ENCODE peak calls at places on chromosomes 16 and 17, in seven cellular contexts. One of them, this sample, is unnamed. For H3K4me1, the result is how much of the 10 kb centered on the place peaks cover.

GRCh38 chr17:14559220-14559619 is 258.3 kb downstream of the HS3ST3B1 start:
- DNase-seq in adrenal gland: no peak
- DNase-seq in HCT116: no peak
- DNase-seq in right lobe of liver: no peak
- DNase-seq in cardiac muscle cell: no peak
- DNase-seq in stomach: no peak
- DNase-seq in SK-N-SH: no peak
- DNase-seq in this sample: no peak

GRCh38 chr16:62208934-62209333 is 172.7 kb upstream of the CDH8 start:
- DNase-seq in right lobe of liver: no peak
- DNase-seq in adrenal gland: no peak
- DNase-seq in cardiac muscle cell: no peak
- DNase-seq in HCT116: no peak
- DNase-seq in stomach: no peak
- DNase-seq in SK-N-SH: no peak
- DNase-seq in this sample: no peak

GRCh38 chr17:19911033-19911432 is 43.3 kb upstream of the ULK2 start:
- DNase-seq in cardiac muscle cell: no peak
- DNase-seq in adrenal gland: no peak
- DNase-seq in HCT116: no peak
- DNase-seq in right lobe of liver: no peak
- DNase-seq in SK-N-SH: no peak
- DNase-seq in stomach: no peak
- DNase-seq in this sample: no peak

GRCh38 chr16:8645831-8646230 is 24.3 kb downstream of the METTL22 start:
- DNase-seq in SK-N-SH: no peak
- DNase-seq in right lobe of liver: no peak
- DNase-seq in adrenal gland: no peak
- DNase-seq in cardiac muscle cell: no peak
- DNase-seq in HCT116: no peak
- DNase-seq in stomach: no peak
- DNase-seq in this sample: no peak

GRCh38 chr16:77579283-77579985 is 142.9 kb upstream of the NUDT7 start:
- DNase-seq in adrenal gland: no peak
- DNase-seq in right lobe of liver: no peak
- DNase-seq in cardiac muscle cell: no peak
- DNase-seq in HCT116: no peak
- DNase-seq in SK-N-SH: no peak
- DNase-seq in stomach: no peak
- DNase-seq in this sample: no peak

GRCh38 chr16:75250809-75251279 is 580 bp downstream of the BCAR1 start:
- DNase-seq in SK-N-SH: peak
- DNase-seq in cardiac muscle cell: peak
- DNase-seq in stomach: peak
- DNase-seq in right lobe of liver: peak
- DNase-seq in HCT116: no peak
- DNase-seq in adrenal gland: peak
- DNase-seq in this sample: no peak

GRCh38 chr17:61247438-61247837 is 152.2 kb upstream of the TBX2 start:
- DNase-seq in SK-N-SH: no peak
- DNase-seq in cardiac muscle cell: no peak
- DNase-seq in HCT116: no peak
- DNase-seq in right lobe of liver: no peak
- DNase-seq in adrenal gland: no peak
- DNase-seq in stomach: no peak
- DNase-seq in this sample: peak

GRCh38 chr16:3179651-3180050 is 8.4 kb upstream of the OR1F1 start:
- DNase-seq in adrenal gland: no peak
- DNase-seq in right lobe of liver: no peak
- DNase-seq in HCT116: no peak
- DNase-seq in cardiac muscle cell: no peak
- DNase-seq in stomach: no peak
- DNase-seq in SK-N-SH: no peak
- DNase-seq in this sample: no peak

GRCh38 chr16:74730049-74730683 is 29.5 kb upstream of the MLKL start:
- DNase-seq in SK-N-SH: no peak
- DNase-seq in adrenal gland: no peak
- DNase-seq in stomach: peak
- DNase-seq in right lobe of liver: no peak
- DNase-seq in cardiac muscle cell: no peak
- DNase-seq in HCT116: no peak
- DNase-seq in this sample: no peak

GRCh38 chr17:63240106-63240505 is 206.0 kb downstream of the CYB561 start:
- DNase-seq in right lobe of liver: no peak
- DNase-seq in adrenal gland: no peak
- DNase-seq in HCT116: no peak
- DNase-seq in SK-N-SH: no peak
- DNase-seq in cardiac muscle cell: no peak
- DNase-seq in stomach: no peak
- DNase-seq in this sample: no peak

GRCh38 chr17:2937331-2938003 is 125.9 kb downstream of the OR1D5 start:
- DNase-seq in adrenal gland: no peak
- DNase-seq in SK-N-SH: peak
- DNase-seq in cardiac muscle cell: no peak
- DNase-seq in stomach: no peak
- DNase-seq in HCT116: no peak
- DNase-seq in right lobe of liver: no peak
- DNase-seq in this sample: no peak

GRCh38 chr17:61443475-61443882 is 8.7 kb upstream of the TBX4 start:
- DNase-seq in right lobe of liver: no peak
- DNase-seq in adrenal gland: no peak
- DNase-seq in HCT116: no peak
- DNase-seq in stomach: no peak
- DNase-seq in SK-N-SH: peak
- DNase-seq in cardiac muscle cell: no peak
- DNase-seq in this sample: no peak

DNA sequence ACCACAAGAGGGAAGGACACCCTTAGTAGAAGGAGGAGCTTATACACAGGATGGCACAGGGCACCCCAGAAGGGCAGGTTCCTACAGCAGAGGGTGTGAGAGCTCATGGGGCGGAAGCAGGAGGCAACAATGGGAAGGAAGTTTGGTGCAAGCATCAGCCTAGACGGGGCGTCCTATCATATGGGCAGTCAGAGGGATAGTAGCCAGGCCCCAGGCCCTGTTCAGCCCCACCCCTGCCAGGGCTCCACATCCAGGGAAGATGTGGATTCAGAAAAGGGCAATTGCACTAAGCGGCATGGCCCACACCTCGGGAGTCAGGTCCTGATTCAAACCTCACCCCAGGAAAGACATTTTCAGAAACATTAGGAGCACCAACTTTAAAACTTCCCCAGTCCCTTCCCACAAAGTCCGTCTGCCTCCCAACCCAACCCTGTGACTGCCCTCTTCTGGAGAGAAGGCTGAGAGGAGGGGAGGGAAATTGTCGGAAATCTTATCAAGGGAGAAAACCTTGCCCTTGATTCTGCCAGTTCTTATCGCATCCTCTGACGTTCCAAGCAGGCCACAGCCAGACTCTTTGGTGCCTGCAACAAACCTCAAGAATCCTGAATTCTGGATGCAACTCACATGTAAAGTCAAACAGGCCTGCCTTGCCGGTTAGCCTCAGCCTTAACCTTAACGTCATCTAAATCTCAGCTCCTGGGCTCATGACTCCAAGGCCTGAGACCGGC is 198.8 kb upstream of the CDH5 start:
- DNase-seq in stomach: no peak
- DNase-seq in cardiac muscle cell: peak
- DNase-seq in right lobe of liver: no peak
- DNase-seq in SK-N-SH: no peak
- DNase-seq in adrenal gland: peak
- DNase-seq in HCT116: no peak
- DNase-seq in this sample: no peak
- TF ChIP-seq CTCF in stomach: no peak
- TF ChIP-seq CTCF in cardiac muscle cell: peak
- TF ChIP-seq CTCF in right lobe of liver: no peak
- TF ChIP-seq CTCF in SK-N-SH: peak
- TF ChIP-seq CTCF in adrenal gland: peak
- TF ChIP-seq CTCF in HCT116: peak
- TF ChIP-seq CTCF in this sample: no peak

GRCh38 chr16:46855389-46855788 is 24.4 kb upstream of the C16orf87 start:
- DNase-seq in right lobe of liver: no peak
- DNase-seq in adrenal gland: no peak
- DNase-seq in HCT116: no peak
- DNase-seq in SK-N-SH: no peak
- DNase-seq in stomach: no peak
- DNase-seq in cardiac muscle cell: no peak
- DNase-seq in this sample: no peak
- H3K27ac ChIP-seq in right lobe of liver: no peak
- H3K27ac ChIP-seq in adrenal gland: no peak
- H3K27ac ChIP-seq in HCT116: no peak
- H3K27ac ChIP-seq in SK-N-SH: no peak
- H3K27ac ChIP-seq in stomach: peak
- H3K27ac ChIP-seq in cardiac muscle cell: no peak
- H3K27ac ChIP-seq in this sample: peak

DNA sequence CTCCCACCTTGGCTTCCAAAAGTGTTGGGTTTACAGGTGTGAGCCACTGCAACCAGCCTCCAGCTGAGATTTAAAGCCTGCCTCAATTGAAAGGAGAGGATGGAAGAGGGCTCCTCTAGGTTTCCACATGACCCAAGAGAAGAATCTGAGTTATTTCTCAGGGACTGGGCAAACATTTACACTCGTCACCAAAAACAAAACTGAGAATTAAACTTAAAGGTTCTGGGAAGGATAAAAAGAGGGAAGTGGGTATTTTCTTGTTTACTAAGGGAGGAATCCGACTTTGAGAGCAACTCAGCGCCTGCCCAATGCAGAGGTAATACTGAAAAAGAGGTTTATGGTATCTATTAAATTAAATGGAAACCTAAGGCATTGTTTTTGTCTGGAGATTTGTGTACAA is 13.3 kb downstream of the HOXB1 start:
- DNase-seq in cardiac muscle cell: no peak
- DNase-seq in SK-N-SH: no peak
- DNase-seq in right lobe of liver: no peak
- DNase-seq in HCT116: no peak
- DNase-seq in adrenal gland: no peak
- DNase-seq in stomach: no peak
- DNase-seq in this sample: no peak
- H3K4me1 ChIP-seq in cardiac muscle cell: under half
- H3K4me1 ChIP-seq in SK-N-SH: under half
- H3K4me1 ChIP-seq in right lobe of liver: under half
- H3K4me1 ChIP-seq in HCT116: under half
- H3K4me1 ChIP-seq in adrenal gland: under half
- H3K4me1 ChIP-seq in stomach: under half
- H3K4me1 ChIP-seq in this sample: under half

DNA sequence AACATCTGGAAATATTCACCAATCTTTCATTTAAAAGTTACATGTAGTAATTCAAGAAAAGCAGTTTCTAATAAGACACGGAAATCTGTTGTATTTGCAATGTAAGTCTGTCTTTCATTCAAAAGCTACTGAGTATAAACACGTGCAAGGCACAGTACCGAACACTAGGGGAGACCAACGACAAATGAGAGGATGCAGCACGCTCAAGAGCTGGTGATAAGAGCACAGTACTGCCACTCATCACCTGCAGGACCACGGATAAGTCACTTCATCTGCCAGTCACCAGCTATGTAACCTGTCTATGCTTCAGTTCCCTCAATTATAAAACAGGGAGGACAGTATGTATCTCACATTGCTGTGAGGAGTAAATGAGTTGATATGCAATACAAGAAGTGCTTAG is 67.1 kb downstream of the CLEC18A start:
- DNase-seq in right lobe of liver: no peak
- DNase-seq in stomach: no peak
- DNase-seq in adrenal gland: no peak
- DNase-seq in SK-N-SH: peak
- DNase-seq in cardiac muscle cell: peak
- DNase-seq in HCT116: peak
- DNase-seq in this sample: no peak
- TF ChIP-seq CTCF in right lobe of liver: peak
- TF ChIP-seq CTCF in stomach: no peak
- TF ChIP-seq CTCF in adrenal gland: no peak
- TF ChIP-seq CTCF in SK-N-SH: peak
- TF ChIP-seq CTCF in cardiac muscle cell: no peak
- TF ChIP-seq CTCF in HCT116: peak
- TF ChIP-seq CTCF in this sample: no peak

GRCh38 chr17:83079766-83080616 is 582 bp downstream of the METRNL start:
- DNase-seq in right lobe of liver: no peak
- DNase-seq in stomach: no peak
- DNase-seq in cardiac muscle cell: peak
- DNase-seq in adrenal gland: no peak
- DNase-seq in HCT116: no peak
- DNase-seq in SK-N-SH: peak
- DNase-seq in this sample: no peak
- H3K27ac ChIP-seq in right lobe of liver: peak
- H3K27ac ChIP-seq in stomach: peak
- H3K27ac ChIP-seq in cardiac muscle cell: no peak
- H3K27ac ChIP-seq in adrenal gland: peak
- H3K27ac ChIP-seq in HCT116: peak
- H3K27ac ChIP-seq in SK-N-SH: no peak
- H3K27ac ChIP-seq in this sample: peak

DNA sequence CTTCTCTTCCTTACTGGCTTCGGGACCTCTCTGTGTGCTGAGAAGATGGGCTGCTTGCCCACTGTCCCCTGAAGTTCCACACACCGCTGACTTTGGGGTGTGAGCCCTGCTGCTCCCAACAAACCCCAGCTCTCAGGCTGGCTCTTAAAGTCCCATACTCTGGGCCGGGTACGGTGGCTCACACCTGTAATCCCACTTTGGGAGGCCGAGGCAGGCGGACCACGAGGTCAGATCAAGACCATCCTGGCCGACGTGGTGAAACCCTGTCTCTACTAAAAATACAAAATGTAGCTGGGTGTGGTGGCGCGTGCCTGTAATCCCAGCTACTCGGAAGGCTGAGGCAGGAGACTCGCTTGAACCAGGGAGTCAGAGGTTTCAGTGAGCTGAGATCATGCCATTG is 17.2 kb downstream of the CD7 start:
- DNase-seq in HCT116: no peak
- DNase-seq in SK-N-SH: no peak
- DNase-seq in right lobe of liver: no peak
- DNase-seq in stomach: no peak
- DNase-seq in cardiac muscle cell: no peak
- DNase-seq in adrenal gland: no peak
- DNase-seq in this sample: no peak
- H3K4me1 ChIP-seq in HCT116: half or more
- H3K4me1 ChIP-seq in SK-N-SH: under half
- H3K4me1 ChIP-seq in right lobe of liver: under half
- H3K4me1 ChIP-seq in stomach: under half
- H3K4me1 ChIP-seq in cardiac muscle cell: under half
- H3K4me1 ChIP-seq in adrenal gland: under half
- H3K4me1 ChIP-seq in this sample: under half

GRCh38 chr17:1095853-1096675 is 83.7 kb downstream of the ABR start:
- DNase-seq in SK-N-SH: no peak
- DNase-seq in adrenal gland: no peak
- DNase-seq in right lobe of liver: no peak
- DNase-seq in stomach: peak
- DNase-seq in HCT116: no peak
- DNase-seq in cardiac muscle cell: no peak
- DNase-seq in this sample: no peak
- TF ChIP-seq CTCF in SK-N-SH: no peak
- TF ChIP-seq CTCF in adrenal gland: no peak
- TF ChIP-seq CTCF in right lobe of liver: no peak
- TF ChIP-seq CTCF in stomach: no peak
- TF ChIP-seq CTCF in HCT116: no peak
- TF ChIP-seq CTCF in cardiac muscle cell: no peak
- TF ChIP-seq CTCF in this sample: no peak

GRCh38 chr16:85234310-85235235 is 122.3 kb upstream of the CIBAR2 start:
- DNase-seq in right lobe of liver: peak
- DNase-seq in SK-N-SH: peak
- DNase-seq in stomach: peak
- DNase-seq in cardiac muscle cell: peak
- DNase-seq in HCT116: no peak
- DNase-seq in adrenal gland: peak
- DNase-seq in this sample: peak
- H3K27ac ChIP-seq in right lobe of liver: no peak
- H3K27ac ChIP-seq in SK-N-SH: peak
- H3K27ac ChIP-seq in stomach: peak
- H3K27ac ChIP-seq in cardiac muscle cell: peak
- H3K27ac ChIP-seq in HCT116: peak
- H3K27ac ChIP-seq in adrenal gland: peak
- H3K27ac ChIP-seq in this sample: peak

This sample was measured in tibial nerve.